ENCODE peak calls at places on chromosomes 13 and 19, in nine cellular contexts. One of them, this sample, is unnamed.

GRCh38 chr13:113490496-113491417 is at the start of gene DCUN1D2:
- DNase-seq in bronchial epithelial cell: peak
- DNase-seq in GM13977: peak
- DNase-seq in fibroblast of lung: peak
- DNase-seq in endothelial cell: peak
- DNase-seq in uterus: peak
- DNase-seq in left ventricle myocardium inferior: peak
- DNase-seq in coronary artery: peak
- DNase-seq in Peyer's patch: peak
- DNase-seq in this sample: peak

GRCh38 chr13:98856983-98857382 is 104.5 kb upstream of the SLC15A1 start:
- DNase-seq in bronchial epithelial cell: no peak
- DNase-seq in GM13977: no peak
- DNase-seq in fibroblast of lung: no peak
- DNase-seq in endothelial cell: no peak
- DNase-seq in uterus: no peak
- DNase-seq in left ventricle myocardium inferior: no peak
- DNase-seq in coronary artery: no peak
- DNase-seq in Peyer's patch: peak
- DNase-seq in this sample: no peak

GRCh38 chr13:99448586-99448985 is 52.7 kb upstream of the TM9SF2 start:
- DNase-seq in bronchial epithelial cell: no peak
- DNase-seq in GM13977: no peak
- DNase-seq in fibroblast of lung: no peak
- DNase-seq in endothelial cell: no peak
- DNase-seq in uterus: no peak
- DNase-seq in left ventricle myocardium inferior: no peak
- DNase-seq in coronary artery: no peak
- DNase-seq in Peyer's patch: no peak
- DNase-seq in this sample: no peak

GRCh38 chr19:27793128-27793643 is 1419.8 kb downstream of the UQCRFS1 start:
- DNase-seq in bronchial epithelial cell: peak
- DNase-seq in GM13977: peak
- DNase-seq in fibroblast of lung: peak
- DNase-seq in endothelial cell: peak
- DNase-seq in uterus: peak
- DNase-seq in left ventricle myocardium inferior: peak
- DNase-seq in coronary artery: peak
- DNase-seq in Peyer's patch: peak
- DNase-seq in this sample: peak

GRCh38 chr19:13974073-13974472 is 21.8 kb downstream of the DCAF15 start:
- DNase-seq in bronchial epithelial cell: peak
- DNase-seq in GM13977: no peak
- DNase-seq in fibroblast of lung: no peak
- DNase-seq in endothelial cell: no peak
- DNase-seq in uterus: no peak
- DNase-seq in left ventricle myocardium inferior: no peak
- DNase-seq in coronary artery: no peak
- DNase-seq in Peyer's patch: peak
- DNase-seq in this sample: peak

GRCh38 chr19:11465605-11466004 is 15.2 kb downstream of the ELAVL3 start:
- DNase-seq in bronchial epithelial cell: no peak
- DNase-seq in GM13977: no peak
- DNase-seq in fibroblast of lung: no peak
- DNase-seq in endothelial cell: no peak
- DNase-seq in uterus: no peak
- DNase-seq in left ventricle myocardium inferior: no peak
- DNase-seq in coronary artery: no peak
- DNase-seq in Peyer's patch: no peak
- DNase-seq in this sample: no peak

GRCh38 chr13:29543230-29544215 is 52.0 kb downstream of the SLC7A1 start:
- DNase-seq in bronchial epithelial cell: no peak
- DNase-seq in GM13977: peak
- DNase-seq in fibroblast of lung: peak
- DNase-seq in endothelial cell: no peak
- DNase-seq in uterus: no peak
- DNase-seq in left ventricle myocardium inferior: no peak
- DNase-seq in coronary artery: no peak
- DNase-seq in Peyer's patch: peak
- DNase-seq in this sample: peak

GRCh38 chr19:17020823-17021222 is 5.8 kb downstream of the CPAMD8 start:
- DNase-seq in bronchial epithelial cell: no peak
- DNase-seq in GM13977: no peak
- DNase-seq in fibroblast of lung: no peak
- DNase-seq in endothelial cell: no peak
- DNase-seq in uterus: no peak
- DNase-seq in left ventricle myocardium inferior: no peak
- DNase-seq in coronary artery: no peak
- DNase-seq in Peyer's patch: no peak
- DNase-seq in this sample: no peak

GRCh38 chr13:75647126-75647784 is 11.1 kb downstream of the LMO7 start:
- DNase-seq in bronchial epithelial cell: peak
- DNase-seq in GM13977: peak
- DNase-seq in fibroblast of lung: no peak
- DNase-seq in endothelial cell: no peak
- DNase-seq in uterus: no peak
- DNase-seq in left ventricle myocardium inferior: no peak
- DNase-seq in coronary artery: no peak
- DNase-seq in Peyer's patch: no peak
- DNase-seq in this sample: no peak

GRCh38 chr13:30338331-30338851 is 31.0 kb upstream of the KATNAL1 start:
- DNase-seq in bronchial epithelial cell: peak
- DNase-seq in GM13977: no peak
- DNase-seq in fibroblast of lung: peak
- DNase-seq in endothelial cell: no peak
- DNase-seq in uterus: no peak
- DNase-seq in left ventricle myocardium inferior: no peak
- DNase-seq in coronary artery: no peak
- DNase-seq in Peyer's patch: peak
- DNase-seq in this sample: no peak

GRCh38 chr19:18506545-18506944 is 15.3 kb downstream of the ELL start:
- DNase-seq in bronchial epithelial cell: no peak
- DNase-seq in GM13977: no peak
- DNase-seq in fibroblast of lung: no peak
- DNase-seq in endothelial cell: no peak
- DNase-seq in uterus: no peak
- DNase-seq in left ventricle myocardium inferior: no peak
- DNase-seq in coronary artery: no peak
- DNase-seq in Peyer's patch: no peak
- DNase-seq in this sample: no peak

GRCh38 chr19:40143612-40144011 is 47.6 kb upstream of the MAP3K10 start:
- DNase-seq in bronchial epithelial cell: no peak
- DNase-seq in GM13977: no peak
- DNase-seq in fibroblast of lung: peak
- DNase-seq in endothelial cell: no peak
- DNase-seq in uterus: no peak
- DNase-seq in left ventricle myocardium inferior: peak
- DNase-seq in coronary artery: no peak
- DNase-seq in Peyer's patch: peak
- DNase-seq in this sample: peak

GRCh38 chr13:39251340-39251739 is 213.1 kb downstream of the NHLRC3 start:
- DNase-seq in bronchial epithelial cell: no peak
- DNase-seq in GM13977: no peak
- DNase-seq in fibroblast of lung: no peak
- DNase-seq in endothelial cell: no peak
- DNase-seq in uterus: no peak
- DNase-seq in left ventricle myocardium inferior: no peak
- DNase-seq in coronary artery: no peak
- DNase-seq in Peyer's patch: no peak
- DNase-seq in this sample: no peak

GRCh38 chr19:32186542-32187330 is 158.7 kb upstream of the ZNF507 start:
- DNase-seq in bronchial epithelial cell: no peak
- DNase-seq in GM13977: no peak
- DNase-seq in fibroblast of lung: no peak
- DNase-seq in endothelial cell: no peak
- DNase-seq in uterus: no peak
- DNase-seq in left ventricle myocardium inferior: no peak
- DNase-seq in coronary artery: peak
- DNase-seq in Peyer's patch: peak
- DNase-seq in this sample: no peak

GRCh38 chr19:32191921-32192320 is 153.5 kb upstream of the ZNF507 start:
- DNase-seq in bronchial epithelial cell: no peak
- DNase-seq in GM13977: no peak
- DNase-seq in fibroblast of lung: no peak
- DNase-seq in endothelial cell: no peak
- DNase-seq in uterus: no peak
- DNase-seq in left ventricle myocardium inferior: no peak
- DNase-seq in coronary artery: no peak
- DNase-seq in Peyer's patch: no peak
- DNase-seq in this sample: no peak

GRCh38 chr19:32188921-32189320 is 156.5 kb upstream of the ZNF507 start:
- DNase-seq in bronchial epithelial cell: no peak
- DNase-seq in GM13977: no peak
- DNase-seq in fibroblast of lung: no peak
- DNase-seq in endothelial cell: no peak
- DNase-seq in uterus: no peak
- DNase-seq in left ventricle myocardium inferior: no peak
- DNase-seq in coronary artery: peak
- DNase-seq in Peyer's patch: no peak
- DNase-seq in this sample: no peak

GRCh38 chr19:32195706-32196610 is 149.5 kb upstream of the ZNF507 start:
- DNase-seq in bronchial epithelial cell: no peak
- DNase-seq in GM13977: no peak
- DNase-seq in fibroblast of lung: no peak
- DNase-seq in endothelial cell: no peak
- DNase-seq in uterus: no peak
- DNase-seq in left ventricle myocardium inferior: no peak
- DNase-seq in coronary artery: no peak
- DNase-seq in Peyer's patch: no peak
- DNase-seq in this sample: no peak

GRCh38 chr19:32189956-32190706 is 155.3 kb upstream of the ZNF507 start:
- DNase-seq in bronchial epithelial cell: no peak
- DNase-seq in GM13977: no peak
- DNase-seq in fibroblast of lung: no peak
- DNase-seq in endothelial cell: no peak
- DNase-seq in uterus: no peak
- DNase-seq in left ventricle myocardium inferior: no peak
- DNase-seq in coronary artery: peak
- DNase-seq in Peyer's patch: peak
- DNase-seq in this sample: no peak
- TF ChIP-seq CTCF in bronchial epithelial cell: no peak
- TF ChIP-seq CTCF in GM13977: no peak
- TF ChIP-seq CTCF in fibroblast of lung: no peak
- TF ChIP-seq CTCF in endothelial cell: no peak
- TF ChIP-seq CTCF in uterus: no peak
- TF ChIP-seq CTCF in left ventricle myocardium inferior: no peak
- TF ChIP-seq CTCF in coronary artery: no peak
- TF ChIP-seq CTCF in Peyer's patch: no peak
- TF ChIP-seq CTCF in this sample: no peak

GRCh38 chr13:42048625-42049453 is at the start of gene DGKH:
- DNase-seq in bronchial epithelial cell: peak
- DNase-seq in GM13977: peak
- DNase-seq in fibroblast of lung: peak
- DNase-seq in endothelial cell: peak
- DNase-seq in uterus: peak
- DNase-seq in left ventricle myocardium inferior: peak
- DNase-seq in coronary artery: peak
- DNase-seq in Peyer's patch: peak
- DNase-seq in this sample: peak
- TF ChIP-seq CTCF in bronchial epithelial cell: peak
- TF ChIP-seq CTCF in GM13977: peak
- TF ChIP-seq CTCF in fibroblast of lung: no peak
- TF ChIP-seq CTCF in endothelial cell: peak
- TF ChIP-seq CTCF in uterus: no peak
- TF ChIP-seq CTCF in left ventricle myocardium inferior: peak
- TF ChIP-seq CTCF in coronary artery: peak
- TF ChIP-seq CTCF in Peyer's patch: no peak
- TF ChIP-seq CTCF in this sample: no peak

GRCh38 chr13:49455016-49455398 is 10.9 kb downstream of the SETDB2 start:
- DNase-seq in bronchial epithelial cell: no peak
- DNase-seq in GM13977: no peak
- DNase-seq in fibroblast of lung: no peak
- DNase-seq in endothelial cell: no peak
- DNase-seq in uterus: no peak
- DNase-seq in left ventricle myocardium inferior: no peak
- DNase-seq in coronary artery: no peak
- DNase-seq in Peyer's patch: no peak
- DNase-seq in this sample: no peak
- TF ChIP-seq CTCF in bronchial epithelial cell: no peak
- TF ChIP-seq CTCF in GM13977: no peak
- TF ChIP-seq CTCF in fibroblast of lung: no peak
- TF ChIP-seq CTCF in endothelial cell: no peak
- TF ChIP-seq CTCF in uterus: no peak
- TF ChIP-seq CTCF in left ventricle myocardium inferior: no peak
- TF ChIP-seq CTCF in coronary artery: no peak
- TF ChIP-seq CTCF in Peyer's patch: no peak
- TF ChIP-seq CTCF in this sample: no peak

GRCh38 chr13:80945328-80945727 is 604.4 kb upstream of the SPRY2 start:
- DNase-seq in bronchial epithelial cell: no peak
- DNase-seq in GM13977: no peak
- DNase-seq in fibroblast of lung: peak
- DNase-seq in endothelial cell: peak
- DNase-seq in uterus: no peak
- DNase-seq in left ventricle myocardium inferior: no peak
- DNase-seq in coronary artery: no peak
- DNase-seq in Peyer's patch: no peak
- DNase-seq in this sample: no peak

DNA sequence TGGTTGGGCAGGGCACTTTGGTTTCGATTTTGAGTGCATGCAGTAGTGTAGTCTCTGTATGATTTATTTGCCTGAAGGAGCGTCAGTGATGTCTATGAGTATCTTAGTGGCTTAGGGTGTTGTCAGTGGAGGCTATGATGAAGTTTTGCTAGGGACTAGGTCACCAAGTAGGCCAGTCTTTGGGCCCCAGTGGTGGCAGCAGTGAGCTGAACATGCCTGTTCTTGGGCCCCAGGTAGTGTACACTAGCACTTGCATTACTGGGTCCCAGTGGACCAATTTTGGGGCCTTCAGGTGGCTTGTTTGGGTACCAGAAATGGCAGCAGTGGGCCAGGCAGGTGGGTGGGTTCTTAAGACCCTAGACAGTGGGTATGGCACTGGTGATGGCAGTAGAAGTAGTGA is 598.7 kb upstream of the SPRY2 start:
- DNase-seq in bronchial epithelial cell: no peak
- DNase-seq in GM13977: no peak
- DNase-seq in fibroblast of lung: no peak
- DNase-seq in endothelial cell: no peak
- DNase-seq in uterus: no peak
- DNase-seq in left ventricle myocardium inferior: no peak
- DNase-seq in coronary artery: no peak
- DNase-seq in Peyer's patch: no peak
- DNase-seq in this sample: no peak
- TF ChIP-seq CTCF in bronchial epithelial cell: no peak
- TF ChIP-seq CTCF in GM13977: no peak
- TF ChIP-seq CTCF in fibroblast of lung: no peak
- TF ChIP-seq CTCF in endothelial cell: no peak
- TF ChIP-seq CTCF in uterus: no peak
- TF ChIP-seq CTCF in left ventricle myocardium inferior: no peak
- TF ChIP-seq CTCF in coronary artery: no peak
- TF ChIP-seq CTCF in Peyer's patch: no peak
- TF ChIP-seq CTCF in this sample: no peak

This sample was measured in activated CD8-positive, alpha-beta T cell treated with anti-CD3 and anti-CD28 coated beads for 36 hours.